ENCODE peak calls at places on chromosome 15, in seven cellular contexts. One of them, this sample, is unnamed.

GRCh38 chr15:69393831-69394491 is 20.2 kb upstream of the KIF23 start:
- DNase-seq in HCT116: no peak
- DNase-seq in HepG2: no peak
- DNase-seq in GM12878: no peak
- DNase-seq in K562: no peak
- DNase-seq in H1: no peak
- DNase-seq in SK-N-SH: no peak
- DNase-seq in this sample: no peak

GRCh38 chr15:101207867-101208288 is 44.0 kb downstream of the CHSY1 start:
- DNase-seq in HCT116: no peak
- DNase-seq in HepG2: no peak
- DNase-seq in GM12878: no peak
- DNase-seq in K562: no peak
- DNase-seq in H1: no peak
- DNase-seq in SK-N-SH: no peak
- DNase-seq in this sample: no peak

GRCh38 chr15:80176443-80176842 is 23.6 kb downstream of the FAH start:
- DNase-seq in HCT116: no peak
- DNase-seq in HepG2: no peak
- DNase-seq in GM12878: no peak
- DNase-seq in K562: no peak
- DNase-seq in H1: no peak
- DNase-seq in SK-N-SH: no peak
- DNase-seq in this sample: no peak

GRCh38 chr15:100731259-100732156 is 129.1 kb downstream of the ASB7 start:
- DNase-seq in HCT116: no peak
- DNase-seq in HepG2: no peak
- DNase-seq in GM12878: no peak
- DNase-seq in K562: no peak
- DNase-seq in H1: no peak
- DNase-seq in SK-N-SH: peak; percentile 61
- DNase-seq in this sample: no peak

GRCh38 chr15:90388462-90389182 is 580 bp downstream of the IQGAP1 start:
- DNase-seq in HCT116: no peak
- DNase-seq in HepG2: peak; percentile 17
- DNase-seq in GM12878: no peak
- DNase-seq in K562: peak; percentile 74
- DNase-seq in H1: peak; percentile 73
- DNase-seq in SK-N-SH: no peak
- DNase-seq in this sample: no peak

GRCh38 chr15:65525622-65526021 is 4.6 kb upstream of the HACD3 start:
- DNase-seq in HCT116: no peak
- DNase-seq in HepG2: no peak
- DNase-seq in GM12878: no peak
- DNase-seq in K562: no peak
- DNase-seq in H1: no peak
- DNase-seq in SK-N-SH: peak; percentile 24
- DNase-seq in this sample: no peak

GRCh38 chr15:31216210-31216911 is 110.3 kb upstream of the KLF13 start:
- DNase-seq in HCT116: no peak
- DNase-seq in HepG2: peak; percentile 83
- DNase-seq in GM12878: no peak
- DNase-seq in K562: peak; percentile 43
- DNase-seq in H1: peak; percentile 67
- DNase-seq in SK-N-SH: peak; percentile 88
- DNase-seq in this sample: no peak

GRCh38 chr15:52309154-52309548 is 13.5 kb upstream of the MYO5C start:
- DNase-seq in HCT116: no peak
- DNase-seq in HepG2: no peak
- DNase-seq in GM12878: peak; percentile 55
- DNase-seq in K562: no peak
- DNase-seq in H1: no peak
- DNase-seq in SK-N-SH: no peak
- DNase-seq in this sample: no peak

DNA sequence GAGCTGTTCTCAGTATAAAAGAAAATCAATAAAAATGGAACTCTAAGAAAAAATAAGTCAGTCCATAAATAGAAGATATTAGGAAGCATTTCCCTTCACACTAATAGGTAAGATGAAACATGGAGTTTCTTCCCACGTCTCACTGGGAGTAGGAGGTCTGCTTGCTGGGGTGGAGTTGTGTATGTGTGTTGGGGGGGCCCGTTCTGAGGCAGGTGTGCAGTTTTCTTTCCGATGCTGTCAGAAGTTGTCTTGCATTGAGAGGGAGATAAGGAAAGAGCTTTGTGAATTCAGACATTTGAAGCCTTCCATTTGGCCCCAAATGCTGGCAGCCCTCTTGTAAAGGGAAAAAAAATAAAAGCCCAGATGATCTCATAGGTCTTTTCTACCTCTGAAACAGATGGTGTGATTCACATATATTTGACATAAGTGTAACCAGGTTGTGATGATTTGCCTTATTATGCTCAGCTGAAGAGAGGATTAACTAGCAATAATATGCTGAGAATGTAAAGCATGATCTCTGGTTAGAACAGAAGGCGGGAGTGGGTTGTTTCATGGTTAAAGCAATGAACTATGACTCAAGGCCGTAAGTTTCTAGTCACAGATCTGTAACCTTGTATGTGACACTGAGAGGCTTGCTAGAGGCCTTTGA is 8.8 kb downstream of the RASGRP1 start:
- DNase-seq in HCT116: no peak
- DNase-seq in HepG2: no peak
- DNase-seq in GM12878: no peak
- DNase-seq in K562: no peak
- DNase-seq in H1: no peak
- DNase-seq in SK-N-SH: no peak
- DNase-seq in this sample: no peak
- TF ChIP-seq SIN3A in HCT116: no peak
- TF ChIP-seq SIN3A in HepG2: no peak
- TF ChIP-seq SIN3A in GM12878: no peak
- TF ChIP-seq SIN3A in K562: no peak
- TF ChIP-seq SIN3A in H1: no peak
- TF ChIP-seq SIN3A in SK-N-SH: no peak
- TF ChIP-seq SIN3A in this sample: no peak

GRCh38 chr15:74320358-74321247 is 46.8 kb downstream of the CYP11A1 start:
- DNase-seq in HCT116: peak; percentile 38
- DNase-seq in HepG2: peak; percentile 43
- DNase-seq in GM12878: no peak
- DNase-seq in K562: peak; percentile 73
- DNase-seq in H1: peak; percentile 84
- DNase-seq in SK-N-SH: peak; percentile 76
- DNase-seq in this sample: no peak
- TF ChIP-seq SIN3A in HCT116: no peak
- TF ChIP-seq SIN3A in HepG2: no peak
- TF ChIP-seq SIN3A in GM12878: no peak
- TF ChIP-seq SIN3A in K562: no peak
- TF ChIP-seq SIN3A in H1: no peak
- TF ChIP-seq SIN3A in SK-N-SH: no peak
- TF ChIP-seq SIN3A in this sample: no peak

GRCh38 chr15:76223521-76223920 is 87.7 kb downstream of the ETFA start:
- DNase-seq in HCT116: no peak
- DNase-seq in HepG2: no peak
- DNase-seq in GM12878: peak; percentile 64
- DNase-seq in K562: no peak
- DNase-seq in H1: no peak
- DNase-seq in SK-N-SH: no peak
- DNase-seq in this sample: no peak

GRCh38 chr15:76217029-76217866 is 94.0 kb downstream of the ETFA start:
- DNase-seq in HCT116: peak; percentile 24
- DNase-seq in HepG2: no peak
- DNase-seq in GM12878: no peak
- DNase-seq in K562: no peak
- DNase-seq in H1: no peak
- DNase-seq in SK-N-SH: no peak
- DNase-seq in this sample: no peak

GRCh38 chr15:76222159-76222558 is 89.1 kb downstream of the ETFA start:
- DNase-seq in HCT116: no peak
- DNase-seq in HepG2: no peak
- DNase-seq in GM12878: no peak
- DNase-seq in K562: no peak
- DNase-seq in H1: no peak
- DNase-seq in SK-N-SH: no peak
- DNase-seq in this sample: no peak

GRCh38 chr15:76217867-76218217 is 93.4 kb downstream of the ETFA start:
- DNase-seq in HCT116: no peak
- DNase-seq in HepG2: no peak
- DNase-seq in GM12878: no peak
- DNase-seq in K562: no peak
- DNase-seq in H1: no peak
- DNase-seq in SK-N-SH: no peak
- DNase-seq in this sample: no peak

GRCh38 chr15:76221085-76221767 is 90.0 kb downstream of the ETFA start:
- DNase-seq in HCT116: no peak
- DNase-seq in HepG2: no peak
- DNase-seq in GM12878: no peak
- DNase-seq in K562: no peak
- DNase-seq in H1: no peak
- DNase-seq in SK-N-SH: no peak
- DNase-seq in this sample: no peak
- TF ChIP-seq SIN3A in HCT116: no peak
- TF ChIP-seq SIN3A in HepG2: no peak
- TF ChIP-seq SIN3A in GM12878: no peak
- TF ChIP-seq SIN3A in K562: no peak
- TF ChIP-seq SIN3A in H1: no peak
- TF ChIP-seq SIN3A in SK-N-SH: no peak
- TF ChIP-seq SIN3A in this sample: no peak

GRCh38 chr15:87752250-87752951 is 504.1 kb downstream of the NTRK3 start:
- DNase-seq in HCT116: no peak
- DNase-seq in HepG2: no peak
- DNase-seq in GM12878: no peak
- DNase-seq in K562: no peak
- DNase-seq in H1: no peak
- DNase-seq in SK-N-SH: no peak
- DNase-seq in this sample: no peak
- TF ChIP-seq SIN3A in HCT116: no peak
- TF ChIP-seq SIN3A in HepG2: no peak
- TF ChIP-seq SIN3A in GM12878: no peak
- TF ChIP-seq SIN3A in K562: no peak
- TF ChIP-seq SIN3A in H1: no peak
- TF ChIP-seq SIN3A in SK-N-SH: no peak
- TF ChIP-seq SIN3A in this sample: no peak

GRCh38 chr15:53976844-53977392 is 1.3 kb upstream of the UNC13C start:
- DNase-seq in HCT116: no peak
- DNase-seq in HepG2: peak; percentile 5
- DNase-seq in GM12878: no peak
- DNase-seq in K562: no peak
- DNase-seq in H1: peak; percentile 51
- DNase-seq in SK-N-SH: peak; percentile 22
- DNase-seq in this sample: no peak
- TF ChIP-seq SIN3A in HCT116: no peak
- TF ChIP-seq SIN3A in HepG2: no peak
- TF ChIP-seq SIN3A in GM12878: no peak
- TF ChIP-seq SIN3A in K562: no peak
- TF ChIP-seq SIN3A in H1: no peak
- TF ChIP-seq SIN3A in SK-N-SH: no peak
- TF ChIP-seq SIN3A in this sample: no peak